ENCODE peak calls at places on chromosomes 1 and 21, in nine cellular contexts. One of them, this sample, is unnamed.

GRCh38 chr1:203934651-203935050 is 73.3 kb downstream of the SNRPE start:
- DNase-seq in nucleus accumbens: no peak
- DNase-seq in NAMALWA: no peak
- DNase-seq in glomerular endothelial cell: no peak
- DNase-seq in activated CD4-positive, CD25-positive, alpha-beta regulatory T cell treated with anti-CD3 and anti-CD28 coated beads, Interleukin-2, amount 50 U/mL, for 72 hours: no peak
- DNase-seq in osteocyte: no peak
- DNase-seq in DMS53: no peak
- DNase-seq in H9: no peak
- DNase-seq in mucosa of descending colon: no peak
- DNase-seq in this sample: no peak

GRCh38 chr21:19853709-19854575 is 1144.3 kb upstream of the NCAM2 start:
- DNase-seq in H9: peak
- DNase-seq in osteocyte: no peak
- DNase-seq in NAMALWA: no peak
- DNase-seq in nucleus accumbens: no peak
- DNase-seq in DMS53: no peak
- DNase-seq in mucosa of descending colon: no peak
- DNase-seq in glomerular endothelial cell: no peak
- DNase-seq in activated CD4-positive, CD25-positive, alpha-beta regulatory T cell treated with anti-CD3 and anti-CD28 coated beads, Interleukin-2, amount 50 U/mL, for 72 hours: no peak
- DNase-seq in this sample: no peak

GRCh38 chr1:234776256-234776874 is 166.4 kb upstream of the IRF2BP2 start:
- DNase-seq in nucleus accumbens: no peak
- DNase-seq in glomerular endothelial cell: no peak
- DNase-seq in NAMALWA: no peak
- DNase-seq in osteocyte: peak
- DNase-seq in activated CD4-positive, CD25-positive, alpha-beta regulatory T cell treated with anti-CD3 and anti-CD28 coated beads, Interleukin-2, amount 50 U/mL, for 72 hours: peak
- DNase-seq in mucosa of descending colon: peak
- DNase-seq in H9: no peak
- DNase-seq in DMS53: no peak
- DNase-seq in this sample: peak

GRCh38 chr1:201310986-201311355 is 27.7 kb downstream of the PKP1 start:
- DNase-seq in osteocyte: no peak
- DNase-seq in mucosa of descending colon: no peak
- DNase-seq in H9: no peak
- DNase-seq in activated CD4-positive, CD25-positive, alpha-beta regulatory T cell treated with anti-CD3 and anti-CD28 coated beads, Interleukin-2, amount 50 U/mL, for 72 hours: no peak
- DNase-seq in nucleus accumbens: no peak
- DNase-seq in NAMALWA: no peak
- DNase-seq in glomerular endothelial cell: no peak
- DNase-seq in DMS53: peak
- DNase-seq in this sample: no peak

GRCh38 chr1:27366411-27367159 is at the start of gene MAP3K6:
- DNase-seq in mucosa of descending colon: peak
- DNase-seq in NAMALWA: no peak
- DNase-seq in glomerular endothelial cell: no peak
- DNase-seq in osteocyte: peak
- DNase-seq in H9: peak
- DNase-seq in activated CD4-positive, CD25-positive, alpha-beta regulatory T cell treated with anti-CD3 and anti-CD28 coated beads, Interleukin-2, amount 50 U/mL, for 72 hours: peak
- DNase-seq in nucleus accumbens: no peak
- DNase-seq in DMS53: peak
- DNase-seq in this sample: peak

GRCh38 chr1:236914375-236914774 is 89.9 kb downstream of the MT1HL1 start:
- DNase-seq in mucosa of descending colon: no peak
- DNase-seq in activated CD4-positive, CD25-positive, alpha-beta regulatory T cell treated with anti-CD3 and anti-CD28 coated beads, Interleukin-2, amount 50 U/mL, for 72 hours: no peak
- DNase-seq in DMS53: no peak
- DNase-seq in glomerular endothelial cell: no peak
- DNase-seq in nucleus accumbens: no peak
- DNase-seq in osteocyte: no peak
- DNase-seq in NAMALWA: no peak
- DNase-seq in H9: no peak
- DNase-seq in this sample: no peak

GRCh38 chr1:32783851-32784250 is 33.3 kb downstream of the YARS1 start:
- DNase-seq in glomerular endothelial cell: no peak
- DNase-seq in nucleus accumbens: no peak
- DNase-seq in osteocyte: no peak
- DNase-seq in mucosa of descending colon: no peak
- DNase-seq in DMS53: no peak
- DNase-seq in NAMALWA: no peak
- DNase-seq in activated CD4-positive, CD25-positive, alpha-beta regulatory T cell treated with anti-CD3 and anti-CD28 coated beads, Interleukin-2, amount 50 U/mL, for 72 hours: no peak
- DNase-seq in H9: no peak
- DNase-seq in this sample: no peak

GRCh38 chr1:58047265-58047858 is 499.2 kb downstream of the OMA1 start:
- DNase-seq in nucleus accumbens: peak
- DNase-seq in activated CD4-positive, CD25-positive, alpha-beta regulatory T cell treated with anti-CD3 and anti-CD28 coated beads, Interleukin-2, amount 50 U/mL, for 72 hours: peak
- DNase-seq in glomerular endothelial cell: no peak
- DNase-seq in DMS53: peak
- DNase-seq in H9: no peak
- DNase-seq in NAMALWA: peak
- DNase-seq in osteocyte: no peak
- DNase-seq in mucosa of descending colon: no peak
- DNase-seq in this sample: peak

GRCh38 chr1:176880954-176881595 is 283.4 kb downstream of the ASTN1 start:
- DNase-seq in activated CD4-positive, CD25-positive, alpha-beta regulatory T cell treated with anti-CD3 and anti-CD28 coated beads, Interleukin-2, amount 50 U/mL, for 72 hours: peak
- DNase-seq in mucosa of descending colon: no peak
- DNase-seq in glomerular endothelial cell: peak
- DNase-seq in H9: peak
- DNase-seq in NAMALWA: peak
- DNase-seq in osteocyte: no peak
- DNase-seq in DMS53: peak
- DNase-seq in nucleus accumbens: peak
- DNase-seq in this sample: peak

GRCh38 chr1:54317084-54317483 is 89.1 kb downstream of the SSBP3 start:
- DNase-seq in H9: no peak
- DNase-seq in DMS53: no peak
- DNase-seq in glomerular endothelial cell: no peak
- DNase-seq in NAMALWA: no peak
- DNase-seq in nucleus accumbens: no peak
- DNase-seq in mucosa of descending colon: no peak
- DNase-seq in osteocyte: no peak
- DNase-seq in activated CD4-positive, CD25-positive, alpha-beta regulatory T cell treated with anti-CD3 and anti-CD28 coated beads, Interleukin-2, amount 50 U/mL, for 72 hours: no peak
- DNase-seq in this sample: no peak

GRCh38 chr1:152186556-152187285 is 27.7 kb upstream of the RPTN start:
- DNase-seq in mucosa of descending colon: no peak
- DNase-seq in nucleus accumbens: no peak
- DNase-seq in H9: no peak
- DNase-seq in glomerular endothelial cell: no peak
- DNase-seq in osteocyte: no peak
- DNase-seq in activated CD4-positive, CD25-positive, alpha-beta regulatory T cell treated with anti-CD3 and anti-CD28 coated beads, Interleukin-2, amount 50 U/mL, for 72 hours: no peak
- DNase-seq in DMS53: no peak
- DNase-seq in NAMALWA: no peak
- DNase-seq in this sample: no peak

GRCh38 chr1:111739984-111740765 is 980 bp upstream of the INKA2 start:
- DNase-seq in glomerular endothelial cell: no peak
- DNase-seq in mucosa of descending colon: peak
- DNase-seq in H9: peak
- DNase-seq in activated CD4-positive, CD25-positive, alpha-beta regulatory T cell treated with anti-CD3 and anti-CD28 coated beads, Interleukin-2, amount 50 U/mL, for 72 hours: peak
- DNase-seq in NAMALWA: no peak
- DNase-seq in DMS53: peak
- DNase-seq in nucleus accumbens: peak
- DNase-seq in osteocyte: peak
- DNase-seq in this sample: no peak

GRCh38 chr1:9262587-9262986 is 28.0 kb downstream of the H6PD start:
- DNase-seq in H9: no peak
- DNase-seq in activated CD4-positive, CD25-positive, alpha-beta regulatory T cell treated with anti-CD3 and anti-CD28 coated beads, Interleukin-2, amount 50 U/mL, for 72 hours: no peak
- DNase-seq in osteocyte: no peak
- DNase-seq in glomerular endothelial cell: no peak
- DNase-seq in NAMALWA: no peak
- DNase-seq in DMS53: no peak
- DNase-seq in nucleus accumbens: no peak
- DNase-seq in mucosa of descending colon: no peak
- DNase-seq in this sample: no peak

GRCh38 chr21:35352066-35352770 is 303.1 kb upstream of the RUNX1 start:
- DNase-seq in H9: no peak
- DNase-seq in NAMALWA: no peak
- DNase-seq in activated CD4-positive, CD25-positive, alpha-beta regulatory T cell treated with anti-CD3 and anti-CD28 coated beads, Interleukin-2, amount 50 U/mL, for 72 hours: no peak
- DNase-seq in DMS53: no peak
- DNase-seq in mucosa of descending colon: no peak
- DNase-seq in osteocyte: no peak
- DNase-seq in glomerular endothelial cell: no peak
- DNase-seq in nucleus accumbens: no peak
- DNase-seq in this sample: no peak

GRCh38 chr1:209627349-209628196 is 24.7 kb downstream of the LAMB3 start:
- DNase-seq in NAMALWA: peak
- DNase-seq in nucleus accumbens: peak
- DNase-seq in osteocyte: peak
- DNase-seq in activated CD4-positive, CD25-positive, alpha-beta regulatory T cell treated with anti-CD3 and anti-CD28 coated beads, Interleukin-2, amount 50 U/mL, for 72 hours: peak
- DNase-seq in DMS53: peak
- DNase-seq in glomerular endothelial cell: no peak
- DNase-seq in mucosa of descending colon: peak
- DNase-seq in H9: peak
- DNase-seq in this sample: peak

GRCh38 chr1:67159233-67159632 is 7.0 kb upstream of the IL23R start:
- DNase-seq in glomerular endothelial cell: no peak
- DNase-seq in mucosa of descending colon: no peak
- DNase-seq in NAMALWA: no peak
- DNase-seq in activated CD4-positive, CD25-positive, alpha-beta regulatory T cell treated with anti-CD3 and anti-CD28 coated beads, Interleukin-2, amount 50 U/mL, for 72 hours: no peak
- DNase-seq in DMS53: no peak
- DNase-seq in osteocyte: no peak
- DNase-seq in nucleus accumbens: no peak
- DNase-seq in H9: no peak
- DNase-seq in this sample: no peak

GRCh38 chr1:221576268-221576667 is 165.6 kb downstream of the DUSP10 start:
- DNase-seq in mucosa of descending colon: no peak
- DNase-seq in H9: no peak
- DNase-seq in osteocyte: no peak
- DNase-seq in NAMALWA: peak
- DNase-seq in glomerular endothelial cell: no peak
- DNase-seq in activated CD4-positive, CD25-positive, alpha-beta regulatory T cell treated with anti-CD3 and anti-CD28 coated beads, Interleukin-2, amount 50 U/mL, for 72 hours: no peak
- DNase-seq in nucleus accumbens: no peak
- DNase-seq in DMS53: peak
- DNase-seq in this sample: no peak

GRCh38 chr1:147579532-147580199 is 38.4 kb downstream of the BCL9 start:
- DNase-seq in glomerular endothelial cell: no peak
- DNase-seq in mucosa of descending colon: no peak
- DNase-seq in H9: no peak
- DNase-seq in osteocyte: no peak
- DNase-seq in nucleus accumbens: no peak
- DNase-seq in activated CD4-positive, CD25-positive, alpha-beta regulatory T cell treated with anti-CD3 and anti-CD28 coated beads, Interleukin-2, amount 50 U/mL, for 72 hours: no peak
- DNase-seq in NAMALWA: no peak
- DNase-seq in DMS53: peak
- DNase-seq in this sample: peak